ENCODE peak calls at places on chromosomes 11 and 22, in ten cellular contexts. P is T-cell; H is activated T-cell treated with anti-CD3 and anti-CD28 coated beads, Interleukin-2, amount 50 U/mL, for 1 hour; C is stimulated activated CD8-positive, alpha-beta memory T cell treated with anti-CD3 and anti-CD28 coated beads, Interleukin-2, amount 100 ng/mL, for 48 hours; L is caudate nucleus; V is stimulated activated CD4-positive, alpha-beta T cell treated with anti-CD3 and anti-CD28 coated beads, Interleukin-12 subunit alpha, Interleukin-12 subunit beta, amount 100 ng/mL, for 48 hours; G is Right ventricle myocardium superior; T is astrocyte of the hippocampus; F is NCI-H1417; S is NCI-H2029. B is an unnamed sample.

GRCh38 chr22:23274146-23274526 is 93.8 kb downstream of the BCR start:
- DNase-seq in L (no peak), C (no peak), V (no peak), T (no peak), F (no peak), S (no peak), G (no peak), H (no peak), P (no peak), B (no peak)

GRCh38 chr11:35247863-35248262 is 108.9 kb downstream of the CD44 start:
- DNase-seq in C (no peak), L (no peak), H (peak), P (peak), T (no peak), V (no peak), F (no peak), G (no peak), S (no peak), B (no peak)

GRCh38 chr22:19244600-19245352 is 46.7 kb downstream of the CLTCL1 start:
- DNase-seq in F (no peak), H (no peak), V (no peak), T (no peak), S (no peak), C (no peak), P (no peak), G (no peak), L (no peak), B (no peak)

GRCh38 chr11:819943-820649 is 1.4 kb downstream of the PNPLA2 start:
- DNase-seq in C (peak), V (peak), T (peak), G (peak), P (peak), H (peak), F (peak), L (peak), S (peak), B (peak)

GRCh38 chr11:118051136-118051610 is 25.7 kb upstream of the TMPRSS4 start:
- DNase-seq in V (no peak), T (no peak), G (no peak), F (no peak), S (no peak), P (no peak), L (no peak), C (no peak), H (no peak), B (no peak)

GRCh38 chr11:104165014-104165413 is 1.1 kb upstream of the PDGFD start:
- DNase-seq in P (no peak), S (no peak), H (no peak), L (no peak), V (no peak), T (no peak), G (no peak), F (no peak), C (no peak), B (no peak)

GRCh38 chr11:99893803-99894202 is 793.3 kb upstream of the ARHGAP42 start:
- DNase-seq in L (no peak), T (no peak), P (no peak), S (no peak), F (peak), H (no peak), G (no peak), V (no peak), C (no peak), B (no peak)

GRCh38 chr11:70193411-70194292 is 9.4 kb upstream of the FADD start:
- DNase-seq in L (no peak), S (no peak), P (no peak), F (peak), C (no peak), V (no peak), G (no peak), H (no peak), T (no peak), B (no peak)

GRCh38 chr11:43924112-43924855 is 18.2 kb upstream of the C11orf96 start:
- DNase-seq in V (no peak), F (no peak), C (no peak), H (no peak), S (no peak), T (no peak), P (no peak), L (no peak), G (no peak), B (no peak)

GRCh38 chr11:62556102-62556871 is 9.7 kb upstream of the AHNAK start:
- DNase-seq in F (no peak), H (peak), G (peak), L (peak), V (peak), T (peak), S (peak), P (peak), C (peak), B (peak)

GRCh38 chr22:24525416-24526037 is 29.4 kb downstream of the GUCD1 start:
- DNase-seq in L (peak), T (peak), F (peak), H (peak), S (peak), P (peak), G (peak), C (peak), V (peak), B (peak)

GRCh38 chr11:35485656-35486318 is 39.6 kb downstream of the PAMR1 start:
- DNase-seq in T (peak), H (peak), S (peak), G (peak), V (peak), F (peak), P (peak), C (peak), L (peak), B (peak)

GRCh38 chr22:23542933-23543332 is 37.2 kb downstream of the IGLL1 start:
- DNase-seq in P (no peak), T (peak), L (no peak), C (no peak), V (no peak), G (no peak), H (no peak), S (no peak), F (no peak), B (no peak)

GRCh38 chr22:20565761-20566160 is 58.4 kb downstream of the MED15 start:
- DNase-seq in G (peak), T (no peak), H (no peak), P (no peak), S (no peak), C (no peak), L (no peak), F (no peak), V (no peak), B (no peak)

GRCh38 chr11:2810401-2811205 is 75.0 kb downstream of the CDKN1C start:
- DNase-seq in C (no peak), P (no peak), S (no peak), F (no peak), H (no peak), G (peak), T (no peak), V (no peak), L (no peak), B (peak)

GRCh38 chr11:45673441-45673840 is 8.0 kb upstream of the CHST1 start:
- DNase-seq in S (no peak), V (no peak), C (no peak), P (no peak), G (no peak), F (no peak), L (no peak), H (no peak), T (no peak), B (no peak)

GRCh38 chr22:31278643-31279326 is 13.5 kb downstream of the PIK3IP1 start:
- DNase-seq in L (no peak), G (no peak), C (no peak), V (no peak), P (peak), F (no peak), H (no peak), T (no peak), S (no peak), B (no peak)

GRCh38 chr11:7672960-7673723 is at the start of gene CYB5R2:
- DNase-seq in C (no peak), V (no peak), S (no peak), H (no peak), T (peak), F (no peak), P (no peak), L (no peak), G (peak), B (peak)

GRCh38 chr11:44559207-44559943 is 6.1 kb upstream of the CD82 start:
- DNase-seq in S (no peak), H (no peak), V (no peak), T (no peak), L (no peak), P (no peak), G (no peak), C (no peak), F (no peak), B (no peak)

GRCh38 chr22:20231499-20232236 is 36.5 kb downstream of the RTN4R start:
- DNase-seq in P (no peak), F (no peak), H (no peak), C (no peak), G (no peak), S (no peak), L (no peak), V (no peak), T (no peak), B (peak)

GRCh38 chr22:22245935-22246525 is 1.4 kb downstream of the VPREB1 start:
- DNase-seq in F (no peak), V (no peak), P (no peak), H (no peak), G (no peak), C (no peak), L (no peak), T (no peak), S (no peak), B (no peak)

GRCh38 chr11:55942785-55943392 is 6.7 kb upstream of the OR5I1 start:
- DNase-seq in V (no peak), G (no peak), L (no peak), S (peak), H (no peak), F (peak), C (no peak), P (no peak), T (peak), B (peak)

GRCh38 chr22:28976588-28976987 is 85.0 kb downstream of the C22orf31 start:
- DNase-seq in C (no peak), H (no peak), T (peak), S (no peak), F (no peak), G (no peak), P (no peak), V (no peak), L (no peak), B (no peak)

GRCh38 chr11:107563702-107564101 is 1.8 kb downstream of the ALKBH8 start:
- DNase-seq in P (no peak), L (no peak), G (no peak), S (no peak), H (peak), F (peak), T (peak), C (no peak), V (no peak), B (peak)

GRCh38 chr22:21791635-21792625 is 56.3 kb upstream of the YPEL1 start:
- DNase-seq in H (no peak), P (no peak), C (peak), S (no peak), F (no peak), L (no peak), T (peak), V (peak), G (no peak), B (no peak)

GRCh38 chr11:108788565-108789199 is 123.8 kb downstream of the DDX10 start:
- DNase-seq in F (peak), L (no peak), P (no peak), V (no peak), S (no peak), T (peak), C (no peak), G (no peak), H (no peak), B (peak)

GRCh38 chr11:66322732-66323427 is 6.0 kb upstream of the CD248 start:
- DNase-seq in S (no peak), P (no peak), T (no peak), H (no peak), F (no peak), V (no peak), C (no peak), G (peak), L (no peak), B (no peak)

GRCh38 chr11:116600930-116601329 is 171.9 kb downstream of the BUD13 start:
- DNase-seq in F (no peak), G (no peak), V (no peak), C (no peak), T (no peak), S (no peak), P (no peak), L (no peak), H (no peak), B (no peak)

GRCh38 chr22:50733521-50734342 is 4.3 kb upstream of the ACR start:
- DNase-seq in P (no peak), L (no peak), T (peak), H (peak), S (no peak), F (no peak), C (no peak), G (peak), V (no peak), B (peak)

GRCh38 chr11:107924306-107924705 is 3.9 kb upstream of the RAB39A start:
- DNase-seq in V (no peak), C (no peak), T (no peak), S (no peak), G (no peak), H (no peak), L (no peak), P (no peak), F (no peak), B (no peak)

GRCh38 chr11:94149435-94149834 is 20.8 kb downstream of the PANX1 start:
- DNase-seq in F (no peak), C (no peak), S (no peak), P (no peak), G (no peak), L (no peak), H (no peak), T (peak), V (no peak), B (peak)

GRCh38 chr11:71266114-71266833 is 13.9 kb upstream of the SHANK2 start:
- DNase-seq in P (no peak), G (no peak), C (no peak), L (no peak), T (no peak), V (no peak), S (no peak), F (no peak), H (no peak), B (peak)

GRCh38 chr11:106473089-106473722 is 395.7 kb downstream of the AASDHPPT start:
- DNase-seq in S (no peak), C (no peak), P (no peak), G (no peak), F (no peak), H (no peak), T (no peak), L (no peak), V (no peak), B (no peak)